ENCODE peak calls at places on chromosomes 13 and 19, in five cellular contexts. Z is heart left ventricle; T is CD4-positive, alpha-beta memory T cell; F is colonic mucosa; V is Peyer's patch. Q is an unnamed sample. For H3K27me3 and H3K4me1, the result is how much of the 10 kb centered on the place peaks cover.

GRCh38 chr19:3801412-3802096 is 15.4 kb upstream of the MATK start:
- DNase-seq in Z (peak), T (peak), F (peak), V (no peak), Q (no peak)

GRCh38 chr13:44373601-44374347 is at the start of gene SERP2:
- DNase-seq in Z (peak), T (no peak), F (no peak), V (peak), Q (no peak)

GRCh38 chr19:46571495-46571894 is 29.6 kb upstream of the CALM3 start:
- DNase-seq in Z (no peak), T (no peak), F (no peak), V (no peak), Q (peak)

GRCh38 chr13:20991741-20992520 is 69.5 kb downstream of the LATS2 start:
- DNase-seq in Z (no peak), T (no peak), F (no peak), V (no peak), Q (no peak)

GRCh38 chr13:85241045-85241444 is 558.2 kb downstream of the SLITRK6 start:
- DNase-seq in Z (no peak), T (no peak), F (no peak), V (no peak), Q (no peak)

GRCh38 chr19:13817615-13818371 is 22.6 kb downstream of the ZSWIM4 start:
- DNase-seq in Z (peak), T (no peak), F (peak), V (peak), Q (peak)

GRCh38 chr19:19463348-19464117 is 51.8 kb downstream of the TSSK6 start:
- DNase-seq in Z (peak), T (no peak), F (no peak), V (no peak), Q (no peak)

GRCh38 chr13:77781804-77782203 is 84.3 kb downstream of the SLAIN1 start:
- DNase-seq in Z (peak), T (no peak), F (no peak), V (no peak), Q (no peak)

GRCh38 chr19:1592023-1592754 is 476 bp downstream of the MBD3 start:
- DNase-seq in Z (peak), T (peak), F (peak), V (peak), Q (peak)

DNA sequence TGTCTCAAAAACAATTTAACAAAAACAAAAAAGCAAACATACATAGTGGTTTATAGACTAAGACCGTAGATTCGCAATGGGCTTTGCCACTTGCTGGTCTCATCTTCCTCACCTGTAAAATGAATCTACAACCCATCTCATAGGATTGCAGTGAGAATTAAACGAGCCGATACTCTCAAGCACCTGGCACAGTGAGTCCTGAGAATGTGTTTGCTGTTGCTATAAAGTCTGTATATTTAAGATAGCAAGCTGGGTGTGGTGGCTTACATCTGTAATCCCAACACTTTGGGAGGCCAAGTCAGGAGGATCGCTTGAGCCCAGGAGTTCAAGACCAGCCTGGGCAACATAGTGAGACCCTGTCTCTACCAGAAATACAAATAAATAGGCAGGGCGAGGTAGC is 22.5 kb downstream of the EXOC3L2 start:
- DNase-seq in Z (no peak), T (no peak), F (no peak), V (no peak), Q (no peak)
- H3K27me3 ChIP-seq in Z (under half), T (under half), F (under half), V (under half), Q (under half)

GRCh38 chr13:114142640-114143490 is 10.4 kb upstream of the RASA3 start:
- DNase-seq in Z (peak), T (peak), F (peak), V (peak), Q (no peak)
- H3K4me3 ChIP-seq in Z (no peak), T (peak), F (no peak), V (no peak), Q (no peak)

GRCh38 chr19:34368338-34368737 is 3.3 kb downstream of the GPI start:
- DNase-seq in Z (peak), T (no peak), F (no peak), V (no peak), Q (no peak)
- H3K4me1 ChIP-seq in Z (half or more), T (under half), F (under half), V (under half), Q (under half)

GRCh38 chr19:51079486-51080110 is 3.1 kb downstream of the KLK14 start:
- DNase-seq in Z (peak), T (no peak), F (no peak), V (no peak), Q (no peak)

GRCh38 chr19:51076602-51077213 is 6.0 kb downstream of the KLK14 start:
- DNase-seq in Z (no peak), T (no peak), F (no peak), V (no peak), Q (no peak)

GRCh38 chr19:51078104-51078503 is 4.6 kb downstream of the KLK14 start:
- DNase-seq in Z (no peak), T (no peak), F (no peak), V (no peak), Q (no peak)

GRCh38 chr19:51078731-51079130 is 4.0 kb downstream of the KLK14 start:
- DNase-seq in Z (no peak), T (no peak), F (no peak), V (no peak), Q (no peak)

DNA sequence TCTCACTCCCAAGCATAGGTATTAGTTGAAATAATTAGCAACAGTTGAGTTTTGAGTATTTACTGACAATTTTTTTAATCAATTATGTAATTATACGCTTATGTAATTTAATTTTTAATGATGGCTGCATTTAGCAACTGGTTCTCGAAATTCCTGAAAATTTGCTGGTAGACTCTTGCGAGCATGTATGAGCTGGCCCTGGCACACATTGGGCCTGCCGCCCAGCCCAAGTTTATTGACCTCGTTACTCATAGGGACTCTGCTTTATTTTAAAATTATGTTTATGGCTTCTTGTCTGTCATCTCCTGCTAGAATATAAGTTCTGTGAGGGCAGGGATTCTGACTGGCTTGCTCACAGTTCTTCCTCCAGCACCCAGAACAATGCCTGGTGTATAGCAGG is 6.7 kb downstream of the KLK14 start:
- DNase-seq in Z (no peak), T (no peak), F (no peak), V (no peak), Q (no peak)
- H3K27me3 ChIP-seq in Z (under half), T (under half), F (under half), V (under half), Q (under half)

GRCh38 chr19:12596927-12597548 is 13.6 kb downstream of the ZNF490 start:
- DNase-seq in Z (no peak), T (no peak), F (no peak), V (no peak), Q (no peak)
- H3K4me3 ChIP-seq in Z (no peak), T (no peak), F (no peak), V (no peak), Q (no peak)

DNA sequence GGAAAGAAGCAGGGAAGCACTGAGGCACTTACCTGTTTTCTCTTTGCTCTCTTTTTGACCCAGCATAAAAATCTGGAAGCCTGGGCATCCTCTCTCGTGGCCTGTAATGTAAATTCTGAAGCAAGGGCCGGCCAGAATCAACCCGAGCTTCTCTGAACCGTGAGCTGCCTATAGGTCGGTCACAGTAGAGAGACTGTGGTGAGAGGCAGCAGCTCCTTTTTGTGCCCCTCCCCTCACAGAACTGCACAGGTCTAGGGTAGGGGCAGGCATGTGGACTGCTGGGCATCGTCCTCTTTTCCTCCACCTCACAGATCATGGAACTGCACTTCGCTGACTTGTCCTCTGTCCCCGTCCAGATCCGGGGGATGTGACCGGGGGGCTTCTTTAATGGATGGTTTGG is 12.5 kb downstream of the FAM124A start:
- DNase-seq in Z (no peak), T (no peak), F (no peak), V (no peak), Q (no peak)
- H3K4me1 ChIP-seq in Z (under half), T (under half), F (under half), V (under half), Q (under half)

GRCh38 chr19:33673258-33673875 is 51.6 kb downstream of the CHST8 start:
- DNase-seq in Z (no peak), T (no peak), F (no peak), V (no peak), Q (no peak)

GRCh38 chr19:33675501-33676124 is 53.9 kb downstream of the CHST8 start:
- DNase-seq in Z (no peak), T (no peak), F (no peak), V (no peak), Q (no peak)

GRCh38 chr19:33674575-33675367 is 53.0 kb downstream of the CHST8 start:
- DNase-seq in Z (no peak), T (no peak), F (no peak), V (no peak), Q (no peak)

GRCh38 chr19:33671211-33671610 is 49.5 kb downstream of the CHST8 start:
- DNase-seq in Z (no peak), T (no peak), F (no peak), V (no peak), Q (no peak)

DNA sequence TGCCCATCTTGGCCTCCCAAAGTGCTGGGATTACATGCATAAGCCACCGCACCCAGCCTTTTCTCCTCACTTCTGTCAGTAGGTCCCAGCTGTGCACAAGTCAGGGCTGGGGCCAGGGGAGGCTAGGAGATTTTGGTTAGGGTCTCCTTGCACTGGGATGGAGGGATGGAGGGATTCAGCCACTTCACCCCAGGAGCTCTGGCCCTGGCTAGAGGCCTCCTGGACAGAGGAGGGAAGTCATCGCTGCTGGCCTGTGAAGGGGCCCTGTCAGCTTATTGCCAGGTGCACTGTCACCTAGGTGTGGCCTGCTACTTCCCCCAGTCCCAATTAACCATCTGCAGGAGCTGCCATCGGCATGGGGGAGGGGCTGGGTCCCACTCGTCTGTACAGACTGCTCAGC is 52.2 kb downstream of the CHST8 start:
- DNase-seq in Z (no peak), T (no peak), F (no peak), V (no peak), Q (no peak)
- H3K27me3 ChIP-seq in Z (under half), T (under half), F (under half), V (under half), Q (under half)